ENCODE peak calls at places on chromosomes 7 and 10, in nine cellular contexts. One of them, this sample, is unnamed.

GRCh38 chr10:113982745-113983144 is 60.9 kb upstream of the ADRB1 start:
- DNase-seq in GM23248: no peak
- DNase-seq in occipital lobe: no peak
- DNase-seq in stimulated activated CD4-positive, alpha-beta T cell treated with anti-CD3 and anti-CD28 coated beads, Interleukin-2, amount 100 ng/mL, for 24 hours: no peak
- DNase-seq in Right ventricle myocardium superior: no peak
- DNase-seq in Ammon's horn: no peak
- DNase-seq in transverse colon: no peak
- DNase-seq in NCI-H1105 treated with DMSO at 0.1 percent for 48 hours: no peak
- DNase-seq in testis: no peak
- DNase-seq in this sample: no peak

GRCh38 chr10:120897343-120897742 is 46.2 kb downstream of the WDR11 start:
- DNase-seq in GM23248: no peak
- DNase-seq in testis: no peak
- DNase-seq in transverse colon: no peak
- DNase-seq in stimulated activated CD4-positive, alpha-beta T cell treated with anti-CD3 and anti-CD28 coated beads, Interleukin-2, amount 100 ng/mL, for 24 hours: no peak
- DNase-seq in Ammon's horn: no peak
- DNase-seq in NCI-H1105 treated with DMSO at 0.1 percent for 48 hours: no peak
- DNase-seq in occipital lobe: no peak
- DNase-seq in Right ventricle myocardium superior: no peak
- DNase-seq in this sample: no peak

GRCh38 chr7:84492565-84493034 is 298.0 kb upstream of the SEMA3A start:
- DNase-seq in GM23248: peak
- DNase-seq in transverse colon: no peak
- DNase-seq in stimulated activated CD4-positive, alpha-beta T cell treated with anti-CD3 and anti-CD28 coated beads, Interleukin-2, amount 100 ng/mL, for 24 hours: no peak
- DNase-seq in Right ventricle myocardium superior: no peak
- DNase-seq in occipital lobe: no peak
- DNase-seq in Ammon's horn: no peak
- DNase-seq in testis: no peak
- DNase-seq in NCI-H1105 treated with DMSO at 0.1 percent for 48 hours: no peak
- DNase-seq in this sample: no peak

GRCh38 chr10:21978191-21978862 is 25.2 kb downstream of the DNAJC1 start:
- DNase-seq in Ammon's horn: no peak
- DNase-seq in stimulated activated CD4-positive, alpha-beta T cell treated with anti-CD3 and anti-CD28 coated beads, Interleukin-2, amount 100 ng/mL, for 24 hours: no peak
- DNase-seq in transverse colon: no peak
- DNase-seq in NCI-H1105 treated with DMSO at 0.1 percent for 48 hours: no peak
- DNase-seq in Right ventricle myocardium superior: no peak
- DNase-seq in testis: no peak
- DNase-seq in occipital lobe: no peak
- DNase-seq in GM23248: peak
- DNase-seq in this sample: no peak

GRCh38 chr7:128164061-128164954 is 76.8 kb upstream of the LEP start:
- DNase-seq in Right ventricle myocardium superior: no peak
- DNase-seq in transverse colon: no peak
- DNase-seq in GM23248: peak
- DNase-seq in stimulated activated CD4-positive, alpha-beta T cell treated with anti-CD3 and anti-CD28 coated beads, Interleukin-2, amount 100 ng/mL, for 24 hours: no peak
- DNase-seq in Ammon's horn: no peak
- DNase-seq in testis: no peak
- DNase-seq in occipital lobe: peak
- DNase-seq in NCI-H1105 treated with DMSO at 0.1 percent for 48 hours: no peak
- DNase-seq in this sample: no peak

GRCh38 chr10:71184402-71184801 is 28.0 kb upstream of the UNC5B start:
- DNase-seq in testis: no peak
- DNase-seq in transverse colon: no peak
- DNase-seq in stimulated activated CD4-positive, alpha-beta T cell treated with anti-CD3 and anti-CD28 coated beads, Interleukin-2, amount 100 ng/mL, for 24 hours: no peak
- DNase-seq in Ammon's horn: no peak
- DNase-seq in GM23248: no peak
- DNase-seq in NCI-H1105 treated with DMSO at 0.1 percent for 48 hours: no peak
- DNase-seq in Right ventricle myocardium superior: no peak
- DNase-seq in occipital lobe: no peak
- DNase-seq in this sample: no peak

GRCh38 chr10:64547168-64547567 is 1026.0 kb downstream of the REEP3 start:
- DNase-seq in GM23248: no peak
- DNase-seq in NCI-H1105 treated with DMSO at 0.1 percent for 48 hours: no peak
- DNase-seq in stimulated activated CD4-positive, alpha-beta T cell treated with anti-CD3 and anti-CD28 coated beads, Interleukin-2, amount 100 ng/mL, for 24 hours: no peak
- DNase-seq in Ammon's horn: no peak
- DNase-seq in testis: no peak
- DNase-seq in occipital lobe: no peak
- DNase-seq in transverse colon: no peak
- DNase-seq in Right ventricle myocardium superior: no peak
- DNase-seq in this sample: no peak

GRCh38 chr10:115818015-115818414 is 455.0 kb downstream of the GFRA1 start:
- DNase-seq in transverse colon: no peak
- DNase-seq in stimulated activated CD4-positive, alpha-beta T cell treated with anti-CD3 and anti-CD28 coated beads, Interleukin-2, amount 100 ng/mL, for 24 hours: no peak
- DNase-seq in Right ventricle myocardium superior: no peak
- DNase-seq in NCI-H1105 treated with DMSO at 0.1 percent for 48 hours: no peak
- DNase-seq in GM23248: peak
- DNase-seq in testis: no peak
- DNase-seq in occipital lobe: no peak
- DNase-seq in Ammon's horn: no peak
- DNase-seq in this sample: no peak

GRCh38 chr10:50421026-50421719 is 169.9 kb upstream of the ASAH2 start:
- DNase-seq in transverse colon: peak
- DNase-seq in NCI-H1105 treated with DMSO at 0.1 percent for 48 hours: peak
- DNase-seq in Right ventricle myocardium superior: no peak
- DNase-seq in stimulated activated CD4-positive, alpha-beta T cell treated with anti-CD3 and anti-CD28 coated beads, Interleukin-2, amount 100 ng/mL, for 24 hours: no peak
- DNase-seq in testis: peak
- DNase-seq in occipital lobe: no peak
- DNase-seq in GM23248: peak
- DNase-seq in Ammon's horn: peak
- DNase-seq in this sample: no peak

GRCh38 chr7:266851-267840 is 22.8 kb upstream of the FOXL3 start:
- DNase-seq in Ammon's horn: no peak
- DNase-seq in occipital lobe: no peak
- DNase-seq in testis: no peak
- DNase-seq in NCI-H1105 treated with DMSO at 0.1 percent for 48 hours: no peak
- DNase-seq in stimulated activated CD4-positive, alpha-beta T cell treated with anti-CD3 and anti-CD28 coated beads, Interleukin-2, amount 100 ng/mL, for 24 hours: no peak
- DNase-seq in GM23248: no peak
- DNase-seq in transverse colon: peak
- DNase-seq in Right ventricle myocardium superior: peak
- DNase-seq in this sample: peak

GRCh38 chr10:25804505-25804904 is 129.5 kb upstream of the MYO3A start:
- DNase-seq in transverse colon: no peak
- DNase-seq in stimulated activated CD4-positive, alpha-beta T cell treated with anti-CD3 and anti-CD28 coated beads, Interleukin-2, amount 100 ng/mL, for 24 hours: no peak
- DNase-seq in Ammon's horn: no peak
- DNase-seq in testis: no peak
- DNase-seq in GM23248: no peak
- DNase-seq in occipital lobe: no peak
- DNase-seq in NCI-H1105 treated with DMSO at 0.1 percent for 48 hours: no peak
- DNase-seq in Right ventricle myocardium superior: no peak
- DNase-seq in this sample: peak

GRCh38 chr10:24889636-24890035 is 62.8 kb downstream of the PRTFDC1 start:
- DNase-seq in Right ventricle myocardium superior: no peak
- DNase-seq in testis: no peak
- DNase-seq in GM23248: peak
- DNase-seq in transverse colon: no peak
- DNase-seq in NCI-H1105 treated with DMSO at 0.1 percent for 48 hours: no peak
- DNase-seq in Ammon's horn: no peak
- DNase-seq in occipital lobe: no peak
- DNase-seq in stimulated activated CD4-positive, alpha-beta T cell treated with anti-CD3 and anti-CD28 coated beads, Interleukin-2, amount 100 ng/mL, for 24 hours: no peak
- DNase-seq in this sample: no peak

GRCh38 chr10:28411648-28412047 is 108.8 kb upstream of the MPP7 start:
- DNase-seq in occipital lobe: no peak
- DNase-seq in stimulated activated CD4-positive, alpha-beta T cell treated with anti-CD3 and anti-CD28 coated beads, Interleukin-2, amount 100 ng/mL, for 24 hours: no peak
- DNase-seq in Right ventricle myocardium superior: no peak
- DNase-seq in testis: no peak
- DNase-seq in GM23248: peak
- DNase-seq in Ammon's horn: no peak
- DNase-seq in NCI-H1105 treated with DMSO at 0.1 percent for 48 hours: no peak
- DNase-seq in transverse colon: no peak
- DNase-seq in this sample: no peak